ENCODE peak calls at places on chromosomes 11 and 22, in six cellular contexts. O is activated CD4-positive, CD25-positive, alpha-beta regulatory T cell treated with anti-CD3 and anti-CD28 coated beads, Interleukin-2, amount 50 U/mL, for 72 hours; F is ureter; D is mesendoderm; K is adrenal gland; G is stimulated activated CD4-positive, alpha-beta T cell treated with anti-CD3 and anti-CD28 coated beads, TNF-alpha, amount 100 ng/mL, for 24 hours. W is an unnamed sample.

GRCh38 chr11:102762414-102762813 is 18.0 kb downstream of the MMP10 start:
- DNase-seq in D (no peak), F (no peak), O (no peak), G (no peak), K (no peak), W (no peak)

GRCh38 chr11:2534131-2534956 is 89.5 kb downstream of the KCNQ1 start:
- DNase-seq in D (no peak), K (peak; percentile 67), O (no peak), G (no peak), F (peak; percentile 75), W (no peak)

GRCh38 chr22:38172489-38173155 is 9.0 kb downstream of the PLA2G6 start:
- DNase-seq in O (no peak), K (peak; percentile 84), G (no peak), D (no peak), F (peak; percentile 69), W (no peak)

GRCh38 chr11:88480217-88480616 is 142.7 kb upstream of the CTSC start:
- DNase-seq in D (no peak), G (no peak), O (no peak), K (peak; percentile 59), F (no peak), W (peak; percentile 72)

GRCh38 chr11:63020671-63021255 is 5.1 kb upstream of the SLC22A8 start:
- DNase-seq in O (peak; percentile 48), K (no peak), D (peak; percentile 63), F (no peak), G (no peak), W (no peak)

GRCh38 chr11:119832536-119832935 is 103.5 kb upstream of the NECTIN1 start:
- DNase-seq in D (peak; percentile 59), F (peak; percentile 72), G (no peak), O (no peak), K (peak; percentile 75), W (no peak)

GRCh38 chr22:25495286-25495685 is 69.2 kb upstream of the GRK3 start:
- DNase-seq in D (no peak), O (no peak), K (no peak), F (no peak), G (no peak), W (peak; percentile 67)

GRCh38 chr22:21939392-21940319 is 13.0 kb downstream of the PPM1F start:
- DNase-seq in D (no peak), G (no peak), O (no peak), F (no peak), K (no peak), W (no peak)

GRCh38 chr11:69924308-69925161 is 105.3 kb upstream of the FGF3 start:
- DNase-seq in G (no peak), F (no peak), D (no peak), O (no peak), K (no peak), W (no peak)

GRCh38 chr11:46338988-46339666 is 8.1 kb upstream of the DGKZ start:
- DNase-seq in K (no peak), D (peak; percentile 94), F (no peak), G (no peak), O (no peak), W (no peak)

W was measured in NCI-H446 treated with DMSO at 0.1 percent for 48 hours.